ENCODE peak calls at places on chromosomes 5 and 9, in six cellular contexts. One of them, this sample, is unnamed. For H3K27me3, the result is how much of the 10 kb centered on the place peaks cover.

GRCh38 chr5:172444626-172445365 is 9.5 kb downstream of the SH3PXD2B start:
- DNase-seq in WERI-Rb-1: no peak
- DNase-seq in IMR-90: no peak
- DNase-seq in endothelial cell of umbilical vein: no peak
- DNase-seq in gastrocnemius medialis: no peak
- DNase-seq in stomach: no peak
- DNase-seq in this sample: no peak

GRCh38 chr5:179886190-179886589 is 21.5 kb downstream of the TBC1D9B start:
- DNase-seq in IMR-90: no peak
- DNase-seq in stomach: no peak
- DNase-seq in endothelial cell of umbilical vein: no peak
- DNase-seq in gastrocnemius medialis: no peak
- DNase-seq in WERI-Rb-1: no peak
- DNase-seq in this sample: no peak

GRCh38 chr5:66232701-66233100 is 88.6 kb downstream of the SREK1 start:
- DNase-seq in IMR-90: peak
- DNase-seq in WERI-Rb-1: no peak
- DNase-seq in gastrocnemius medialis: no peak
- DNase-seq in endothelial cell of umbilical vein: no peak
- DNase-seq in stomach: no peak
- DNase-seq in this sample: no peak

GRCh38 chr5:57651127-57651526 is 168.5 kb upstream of the ACTBL2 start:
- DNase-seq in stomach: no peak
- DNase-seq in gastrocnemius medialis: no peak
- DNase-seq in WERI-Rb-1: no peak
- DNase-seq in endothelial cell of umbilical vein: no peak
- DNase-seq in IMR-90: no peak
- DNase-seq in this sample: no peak

GRCh38 chr9:98502976-98503325 is 205.8 kb downstream of the GABBR2 start:
- DNase-seq in IMR-90: peak
- DNase-seq in stomach: no peak
- DNase-seq in WERI-Rb-1: no peak
- DNase-seq in gastrocnemius medialis: no peak
- DNase-seq in endothelial cell of umbilical vein: no peak
- DNase-seq in this sample: peak

GRCh38 chr5:122915717-122916399 is 70.4 kb downstream of the SNX24 start:
- DNase-seq in gastrocnemius medialis: no peak
- DNase-seq in endothelial cell of umbilical vein: no peak
- DNase-seq in IMR-90: no peak
- DNase-seq in stomach: no peak
- DNase-seq in WERI-Rb-1: no peak
- DNase-seq in this sample: no peak

GRCh38 chr5:37774912-37775483 is 64.8 kb downstream of the GDNF start:
- DNase-seq in endothelial cell of umbilical vein: no peak
- DNase-seq in stomach: no peak
- DNase-seq in WERI-Rb-1: peak
- DNase-seq in gastrocnemius medialis: no peak
- DNase-seq in IMR-90: peak
- DNase-seq in this sample: peak

GRCh38 chr9:108869092-108869725 is 7.1 kb downstream of the ACTL7A start:
- DNase-seq in gastrocnemius medialis: no peak
- DNase-seq in endothelial cell of umbilical vein: no peak
- DNase-seq in IMR-90: peak
- DNase-seq in stomach: no peak
- DNase-seq in WERI-Rb-1: no peak
- DNase-seq in this sample: peak

GRCh38 chr9:133536536-133536935 is 2.0 kb downstream of the ADAMTSL2 start:
- DNase-seq in gastrocnemius medialis: no peak
- DNase-seq in endothelial cell of umbilical vein: no peak
- DNase-seq in WERI-Rb-1: no peak
- DNase-seq in stomach: no peak
- DNase-seq in IMR-90: no peak
- DNase-seq in this sample: no peak

GRCh38 chr5:136802382-136802781 is 437.0 kb upstream of the TRPC7 start:
- DNase-seq in gastrocnemius medialis: no peak
- DNase-seq in endothelial cell of umbilical vein: peak
- DNase-seq in WERI-Rb-1: no peak
- DNase-seq in stomach: no peak
- DNase-seq in IMR-90: peak
- DNase-seq in this sample: no peak

GRCh38 chr9:93910598-93910997 is 44.6 kb downstream of the BARX1 start:
- DNase-seq in WERI-Rb-1: no peak
- DNase-seq in IMR-90: no peak
- DNase-seq in endothelial cell of umbilical vein: no peak
- DNase-seq in stomach: no peak
- DNase-seq in gastrocnemius medialis: no peak
- DNase-seq in this sample: no peak

GRCh38 chr9:128552153-128552743 is at the start of gene SPTAN1:
- DNase-seq in gastrocnemius medialis: peak
- DNase-seq in stomach: peak
- DNase-seq in IMR-90: peak
- DNase-seq in endothelial cell of umbilical vein: peak
- DNase-seq in WERI-Rb-1: peak
- DNase-seq in this sample: peak
- TF ChIP-seq CTCF in gastrocnemius medialis: peak
- TF ChIP-seq CTCF in stomach: no peak
- TF ChIP-seq CTCF in IMR-90: no peak
- TF ChIP-seq CTCF in endothelial cell of umbilical vein: no peak
- TF ChIP-seq CTCF in WERI-Rb-1: no peak
- TF ChIP-seq CTCF in this sample: no peak

GRCh38 chr5:56072863-56073777 is 78.4 kb upstream of the IL6ST start:
- DNase-seq in endothelial cell of umbilical vein: no peak
- DNase-seq in gastrocnemius medialis: no peak
- DNase-seq in IMR-90: peak
- DNase-seq in WERI-Rb-1: no peak
- DNase-seq in stomach: no peak
- DNase-seq in this sample: no peak

GRCh38 chr5:56066931-56067450 is 72.2 kb upstream of the IL6ST start:
- DNase-seq in endothelial cell of umbilical vein: no peak
- DNase-seq in WERI-Rb-1: no peak
- DNase-seq in gastrocnemius medialis: no peak
- DNase-seq in stomach: no peak
- DNase-seq in IMR-90: no peak
- DNase-seq in this sample: no peak

GRCh38 chr5:56069652-56070226 is 75.0 kb upstream of the IL6ST start:
- DNase-seq in WERI-Rb-1: no peak
- DNase-seq in stomach: no peak
- DNase-seq in endothelial cell of umbilical vein: no peak
- DNase-seq in IMR-90: no peak
- DNase-seq in gastrocnemius medialis: no peak
- DNase-seq in this sample: no peak

GRCh38 chr5:56075361-56075760 is 80.6 kb upstream of the IL6ST start:
- DNase-seq in endothelial cell of umbilical vein: peak
- DNase-seq in WERI-Rb-1: no peak
- DNase-seq in gastrocnemius medialis: peak
- DNase-seq in IMR-90: peak
- DNase-seq in stomach: no peak
- DNase-seq in this sample: no peak

GRCh38 chr5:56070795-56071539 is 76.2 kb upstream of the IL6ST start:
- DNase-seq in stomach: no peak
- DNase-seq in gastrocnemius medialis: no peak
- DNase-seq in WERI-Rb-1: no peak
- DNase-seq in IMR-90: no peak
- DNase-seq in endothelial cell of umbilical vein: peak
- DNase-seq in this sample: no peak
- H3K27ac ChIP-seq in stomach: peak
- H3K27ac ChIP-seq in gastrocnemius medialis: peak
- H3K27ac ChIP-seq in WERI-Rb-1: no peak
- H3K27ac ChIP-seq in IMR-90: no peak
- H3K27ac ChIP-seq in endothelial cell of umbilical vein: no peak
- H3K27ac ChIP-seq in this sample: no peak

GRCh38 chr5:95701074-95701473 is 18.3 kb upstream of the SPATA9 start:
- DNase-seq in stomach: no peak
- DNase-seq in IMR-90: no peak
- DNase-seq in WERI-Rb-1: no peak
- DNase-seq in gastrocnemius medialis: no peak
- DNase-seq in endothelial cell of umbilical vein: no peak
- DNase-seq in this sample: no peak
- H3K27me3 ChIP-seq in stomach: under half
- H3K27me3 ChIP-seq in IMR-90: under half
- H3K27me3 ChIP-seq in WERI-Rb-1: under half
- H3K27me3 ChIP-seq in gastrocnemius medialis: under half
- H3K27me3 ChIP-seq in endothelial cell of umbilical vein: under half
- H3K27me3 ChIP-seq in this sample: under half

GRCh38 chr9:74573792-74574191 is 76.7 kb downstream of the RORB start:
- DNase-seq in stomach: no peak
- DNase-seq in IMR-90: no peak
- DNase-seq in endothelial cell of umbilical vein: no peak
- DNase-seq in gastrocnemius medialis: no peak
- DNase-seq in WERI-Rb-1: no peak
- DNase-seq in this sample: no peak

DNA sequence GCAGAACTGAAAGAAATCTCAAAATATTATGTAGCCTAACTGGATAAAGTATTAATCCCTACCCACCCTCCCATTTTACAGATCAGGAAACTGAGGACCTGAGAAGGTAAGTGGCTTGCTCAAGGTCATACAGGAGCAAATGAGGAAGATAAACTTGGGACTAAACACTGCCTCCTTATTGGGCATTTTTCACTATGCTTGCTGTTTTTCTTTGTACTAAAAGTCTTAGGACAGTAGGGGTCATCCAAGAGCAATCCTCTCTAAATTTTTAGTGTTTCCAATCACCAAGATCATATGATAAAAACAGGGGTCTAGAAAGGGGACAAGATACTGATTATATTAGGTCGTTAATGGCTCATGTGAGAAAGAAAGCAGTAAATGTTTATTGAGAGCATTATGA is 80.8 kb downstream of the RORB start:
- DNase-seq in stomach: no peak
- DNase-seq in WERI-Rb-1: no peak
- DNase-seq in gastrocnemius medialis: no peak
- DNase-seq in IMR-90: peak
- DNase-seq in endothelial cell of umbilical vein: peak
- DNase-seq in this sample: no peak
- TF ChIP-seq CTCF in stomach: no peak
- TF ChIP-seq CTCF in WERI-Rb-1: peak
- TF ChIP-seq CTCF in gastrocnemius medialis: no peak
- TF ChIP-seq CTCF in IMR-90: peak
- TF ChIP-seq CTCF in endothelial cell of umbilical vein: peak
- TF ChIP-seq CTCF in this sample: peak

GRCh38 chr9:100591639-100592412 is 13.9 kb downstream of the CAVIN4 start:
- DNase-seq in stomach: no peak
- DNase-seq in endothelial cell of umbilical vein: no peak
- DNase-seq in IMR-90: no peak
- DNase-seq in gastrocnemius medialis: no peak
- DNase-seq in WERI-Rb-1: no peak
- DNase-seq in this sample: no peak
- H3K27ac ChIP-seq in stomach: no peak
- H3K27ac ChIP-seq in endothelial cell of umbilical vein: no peak
- H3K27ac ChIP-seq in IMR-90: no peak
- H3K27ac ChIP-seq in gastrocnemius medialis: peak
- H3K27ac ChIP-seq in WERI-Rb-1: no peak
- H3K27ac ChIP-seq in this sample: no peak